ENCODE peak calls at places on chromosomes 6 and 20, in four cellular contexts. F, D, T and G are unnamed samples.

GRCh38 chr20:59748555-59749292 is 144.4 kb downstream of the PHACTR3 start:
- DNase-seq in F (no peak), D (no peak), T (no peak), G (no peak)

GRCh38 chr20:37335642-37336368 is 10.1 kb upstream of the SRC start:
- DNase-seq in F (no peak), D (no peak), T (no peak), G (no peak)

GRCh38 chr6:27295301-27296079 is 16.6 kb downstream of the POM121L2 start:
- DNase-seq in F (no peak), D (no peak), T (peak; percentile 33), G (no peak)

GRCh38 chr6:36907781-36908180 is 22.0 kb downstream of the C6orf89 start:
- DNase-seq in F (no peak), D (peak; percentile 56), T (no peak), G (no peak)

GRCh38 chr6:157187182-157188093 is 135.9 kb downstream of the TMEM242 start:
- DNase-seq in F (no peak), D (no peak), T (peak; percentile 13), G (peak; percentile 97)

GRCh38 chr20:57048027-57048869 is 218.2 kb downstream of the BMP7 start:
- DNase-seq in F (no peak), D (no peak), T (peak; percentile 69), G (no peak)

GRCh38 chr20:23493172-23493772 is 2.4 kb downstream of the CST8 start:
- DNase-seq in F (no peak), D (no peak), T (no peak), G (no peak)

GRCh38 chr6:162728706-162729105 is 932 bp downstream of the PACRG start:
- DNase-seq in F (no peak), D (no peak), T (no peak), G (no peak)

GRCh38 chr6:43412541-43412940 is 14.8 kb upstream of the ABCC10 start:
- DNase-seq in F (no peak), D (no peak), T (no peak), G (no peak)

GRCh38 chr6:57035549-57035948 is 10.9 kb upstream of the KIAA1586 start:
- DNase-seq in F (no peak), D (no peak), T (no peak), G (no peak)

GRCh38 chr20:44411020-44411756 is 55.7 kb downstream of the HNF4A start:
- DNase-seq in F (no peak), D (no peak), T (no peak), G (no peak)

GRCh38 chr20:36043447-36043846 is 75.1 kb downstream of the CNBD2 start:
- DNase-seq in F (no peak), D (no peak), T (no peak), G (no peak)

GRCh38 chr20:43658068-43658722 is 8.7 kb upstream of the MYBL2 start:
- DNase-seq in F (no peak), D (no peak), T (no peak), G (no peak)

GRCh38 chr20:35568645-35569044 is 26.8 kb downstream of the ERGIC3 start:
- DNase-seq in F (no peak), D (no peak), T (no peak), G (no peak)

GRCh38 chr6:2522521-2522920 is 228.2 kb downstream of the MYLK4 start:
- DNase-seq in F (no peak), D (no peak), T (no peak), G (no peak)

GRCh38 chr20:57835462-57836455 is 125.9 kb upstream of the PMEPA1 start:
- DNase-seq in F (no peak), D (no peak), T (no peak), G (peak; percentile 27)

GRCh38 chr6:25889877-25890853 is 16.1 kb upstream of the SLC17A3 start:
- DNase-seq in F (no peak), D (no peak), T (peak; percentile 34), G (no peak)